ENCODE peak calls at places on chromosomes 1 and 21, in four cellular contexts. One of them, this sample, is unnamed. For H3K4me1 and H3K36me3, the result is how much of the 10 kb centered on the place peaks cover.

GRCh38 chr1:70499695-70500094 is 88.6 kb downstream of the CTH start:
- DNase-seq in HepG2: no peak
- DNase-seq in HCT116: no peak
- DNase-seq in K562: no peak
- DNase-seq in this sample: no peak

GRCh38 chr1:225767591-225768540 is 9.8 kb upstream of the SRP9 start:
- DNase-seq in K562: no peak
- DNase-seq in HCT116: no peak
- DNase-seq in HepG2: peak
- DNase-seq in this sample: no peak

GRCh38 chr1:155251566-155251965 is 3.7 kb downstream of the ENTREP3 start:
- DNase-seq in K562: no peak
- DNase-seq in HepG2: no peak
- DNase-seq in HCT116: no peak
- DNase-seq in this sample: no peak

GRCh38 chr1:152444045-152444444 is 30.0 kb upstream of the CRNN start:
- DNase-seq in K562: no peak
- DNase-seq in HCT116: no peak
- DNase-seq in HepG2: no peak
- DNase-seq in this sample: no peak

GRCh38 chr1:214476229-214476957 is 75.0 kb downstream of the PTPN14 start:
- DNase-seq in HCT116: peak
- DNase-seq in K562: no peak
- DNase-seq in HepG2: no peak
- DNase-seq in this sample: no peak

GRCh38 chr1:223731076-223731770 is 18.9 kb downstream of the CAPN2 start:
- DNase-seq in HCT116: no peak
- DNase-seq in K562: no peak
- DNase-seq in HepG2: no peak
- DNase-seq in this sample: no peak

GRCh38 chr1:49356594-49356993 is 579.9 kb upstream of the BEND5 start:
- DNase-seq in HCT116: no peak
- DNase-seq in K562: no peak
- DNase-seq in HepG2: no peak
- DNase-seq in this sample: no peak

GRCh38 chr1:247482747-247483146 is 24.8 kb upstream of the OR2B11 start:
- DNase-seq in HCT116: no peak
- DNase-seq in HepG2: no peak
- DNase-seq in K562: no peak
- DNase-seq in this sample: no peak

GRCh38 chr1:28507646-28508434 is 2.0 kb downstream of the RCC1 start:
- DNase-seq in K562: peak
- DNase-seq in HepG2: no peak
- DNase-seq in HCT116: no peak
- DNase-seq in this sample: no peak

GRCh38 chr1:10649484-10650201 is 146.8 kb downstream of the CASZ1 start:
- DNase-seq in HCT116: no peak
- DNase-seq in HepG2: no peak
- DNase-seq in K562: no peak
- DNase-seq in this sample: no peak

GRCh38 chr1:20430355-20431290 is 55.4 kb downstream of the CAMK2N1 start:
- DNase-seq in HepG2: peak
- DNase-seq in K562: peak
- DNase-seq in HCT116: no peak
- DNase-seq in this sample: no peak

GRCh38 chr21:34367320-34367935 is 3.6 kb downstream of the KCNE2 start:
- DNase-seq in HCT116: peak
- DNase-seq in K562: peak
- DNase-seq in HepG2: peak
- DNase-seq in this sample: peak

GRCh38 chr1:47758341-47759237 is 238.6 kb downstream of the TRABD2B start:
- DNase-seq in HepG2: no peak
- DNase-seq in HCT116: no peak
- DNase-seq in K562: no peak
- DNase-seq in this sample: no peak

GRCh38 chr1:75550559-75550958 is 60.4 kb downstream of the SLC44A5 start:
- DNase-seq in HepG2: no peak
- DNase-seq in K562: no peak
- DNase-seq in HCT116: no peak
- DNase-seq in this sample: no peak

GRCh38 chr1:165894591-165894990 is 67.2 kb downstream of the UCK2 start:
- DNase-seq in HepG2: no peak
- DNase-seq in K562: peak
- DNase-seq in HCT116: no peak
- DNase-seq in this sample: no peak

GRCh38 chr1:66383602-66384001 is 150.4 kb upstream of the SGIP1 start:
- DNase-seq in HCT116: no peak
- DNase-seq in K562: no peak
- DNase-seq in HepG2: no peak
- DNase-seq in this sample: no peak

GRCh38 chr1:66168919-66169725 is 364.8 kb upstream of the SGIP1 start:
- DNase-seq in K562: no peak
- DNase-seq in HCT116: peak
- DNase-seq in HepG2: no peak
- DNase-seq in this sample: no peak

GRCh38 chr1:179840107-179840506 is 37.5 kb downstream of the TOR1AIP2 start:
- DNase-seq in K562: no peak
- DNase-seq in HCT116: no peak
- DNase-seq in HepG2: no peak
- DNase-seq in this sample: no peak

GRCh38 chr1:233635765-233636502 is 22.0 kb downstream of the KCNK1 start:
- DNase-seq in HCT116: peak
- DNase-seq in HepG2: no peak
- DNase-seq in K562: peak
- DNase-seq in this sample: no peak

GRCh38 chr1:205298191-205298994 is 23.2 kb downstream of the NUAK2 start:
- DNase-seq in K562: no peak
- DNase-seq in HCT116: peak
- DNase-seq in HepG2: peak
- DNase-seq in this sample: peak

GRCh38 chr1:181425566-181425965 is 57.8 kb upstream of the CACNA1E start:
- DNase-seq in HepG2: no peak
- DNase-seq in HCT116: no peak
- DNase-seq in K562: no peak
- DNase-seq in this sample: no peak

GRCh38 chr1:90616395-90616794 is 100.7 kb downstream of the BARHL2 start:
- DNase-seq in HCT116: peak
- DNase-seq in HepG2: peak
- DNase-seq in K562: peak
- DNase-seq in this sample: no peak

GRCh38 chr1:41325801-41326200 is 35.4 kb upstream of the FOXO6 start:
- DNase-seq in HepG2: no peak
- DNase-seq in K562: no peak
- DNase-seq in HCT116: no peak
- DNase-seq in this sample: no peak

GRCh38 chr1:6412896-6413295 is 6.8 kb downstream of the HES2 start:
- DNase-seq in HCT116: no peak
- DNase-seq in HepG2: peak
- DNase-seq in K562: no peak
- DNase-seq in this sample: no peak

GRCh38 chr1:41366428-41367101 is 5.3 kb downstream of the FOXO6 start:
- DNase-seq in HepG2: no peak
- DNase-seq in K562: no peak
- DNase-seq in HCT116: no peak
- DNase-seq in this sample: no peak

GRCh38 chr1:2498648-2499047 is 22.6 kb downstream of the PLCH2 start:
- DNase-seq in HCT116: no peak
- DNase-seq in K562: no peak
- DNase-seq in HepG2: no peak
- DNase-seq in this sample: no peak

GRCh38 chr21:42190492-42190875 is 28.5 kb upstream of the ABCG1 start:
- DNase-seq in HepG2: no peak
- DNase-seq in K562: no peak
- DNase-seq in HCT116: no peak
- DNase-seq in this sample: no peak

GRCh38 chr1:203612932-203613682 is 13.5 kb upstream of the ATP2B4 start:
- DNase-seq in HCT116: no peak
- DNase-seq in HepG2: no peak
- DNase-seq in K562: peak
- DNase-seq in this sample: no peak

GRCh38 chr1:237470712-237471310 is 419.9 kb downstream of the ZP4 start:
- DNase-seq in K562: peak
- DNase-seq in HepG2: no peak
- DNase-seq in HCT116: no peak
- DNase-seq in this sample: no peak

GRCh38 chr1:206708882-206709281 is 24.2 kb downstream of the MAPKAPK2 start:
- DNase-seq in K562: no peak
- DNase-seq in HCT116: no peak
- DNase-seq in HepG2: no peak
- DNase-seq in this sample: no peak

GRCh38 chr1:232655041-232655745 is 25.3 kb upstream of the SIPA1L2 start:
- DNase-seq in HCT116: no peak
- DNase-seq in HepG2: no peak
- DNase-seq in K562: no peak
- DNase-seq in this sample: no peak

GRCh38 chr1:11178021-11179015 is 10.8 kb upstream of the ANGPTL7 start:
- DNase-seq in HepG2: no peak
- DNase-seq in K562: peak
- DNase-seq in HCT116: no peak
- DNase-seq in this sample: no peak

GRCh38 chr1:51627672-51628071 is 10.8 kb downstream of the OSBPL9 start:
- DNase-seq in HepG2: peak
- DNase-seq in K562: peak
- DNase-seq in HCT116: no peak
- DNase-seq in this sample: no peak

GRCh38 chr1:245987997-245988392 is 519.1 kb downstream of the SMYD3 start:
- DNase-seq in HCT116: no peak
- DNase-seq in K562: peak
- DNase-seq in HepG2: no peak
- DNase-seq in this sample: no peak

GRCh38 chr1:158798531-158798930 is 17.5 kb upstream of the OR6N2 start:
- DNase-seq in K562: no peak
- DNase-seq in HCT116: no peak
- DNase-seq in HepG2: no peak
- DNase-seq in this sample: no peak
- H3K4me1 ChIP-seq in K562: under half
- H3K4me1 ChIP-seq in HCT116: under half
- H3K4me1 ChIP-seq in HepG2: under half
- H3K4me1 ChIP-seq in this sample: under half

GRCh38 chr21:44323591-44323990 is 15.6 kb downstream of the CFAP410 start:
- DNase-seq in K562: no peak
- DNase-seq in HepG2: no peak
- DNase-seq in HCT116: no peak
- DNase-seq in this sample: no peak
- H3K36me3 ChIP-seq in K562: half or more
- H3K36me3 ChIP-seq in HepG2: under half
- H3K36me3 ChIP-seq in HCT116: under half
- H3K36me3 ChIP-seq in this sample: under half

DNA sequence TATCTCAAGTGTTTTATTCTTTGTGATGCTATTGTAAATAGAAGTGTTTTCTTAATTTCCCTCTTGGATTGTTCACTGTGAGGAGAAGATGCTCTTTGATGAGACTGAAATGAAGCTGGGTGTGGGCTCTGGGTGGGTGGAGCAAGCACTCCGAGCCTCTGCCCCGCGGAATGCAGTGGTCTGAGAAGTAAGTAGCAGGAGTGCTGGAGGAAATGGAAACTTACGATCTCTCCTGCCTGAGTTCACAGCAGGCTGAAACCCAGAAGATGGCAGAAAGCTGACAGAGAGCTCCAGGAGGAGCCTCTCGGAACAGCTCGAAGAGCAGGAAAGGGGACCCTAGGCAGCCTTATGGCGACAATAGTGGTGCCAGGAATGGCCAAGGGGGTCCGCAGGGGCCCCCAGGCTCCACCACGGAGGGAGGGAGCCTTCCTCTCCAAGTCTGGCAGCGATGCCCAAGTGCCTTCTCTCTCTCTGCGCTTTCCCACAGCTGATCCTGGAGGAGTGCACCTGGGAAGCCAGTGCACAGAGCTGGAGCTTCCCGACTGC is 126.8 kb upstream of the COL6A1 start:
- DNase-seq in HepG2: no peak
- DNase-seq in K562: no peak
- DNase-seq in HCT116: no peak
- DNase-seq in this sample: no peak
- TF ChIP-seq TCF7L2 in HepG2: no peak
- TF ChIP-seq TCF7L2 in K562: no peak
- TF ChIP-seq TCF7L2 in HCT116: no peak
- TF ChIP-seq TCF7L2 in this sample: no peak

GRCh38 chr1:116852910-116853309 is 56.8 kb upstream of the PTGFRN start:
- DNase-seq in HCT116: no peak
- DNase-seq in HepG2: no peak
- DNase-seq in K562: no peak
- DNase-seq in this sample: no peak
- H3K4me1 ChIP-seq in HCT116: under half
- H3K4me1 ChIP-seq in HepG2: under half
- H3K4me1 ChIP-seq in K562: under half
- H3K4me1 ChIP-seq in this sample: under half

DNA sequence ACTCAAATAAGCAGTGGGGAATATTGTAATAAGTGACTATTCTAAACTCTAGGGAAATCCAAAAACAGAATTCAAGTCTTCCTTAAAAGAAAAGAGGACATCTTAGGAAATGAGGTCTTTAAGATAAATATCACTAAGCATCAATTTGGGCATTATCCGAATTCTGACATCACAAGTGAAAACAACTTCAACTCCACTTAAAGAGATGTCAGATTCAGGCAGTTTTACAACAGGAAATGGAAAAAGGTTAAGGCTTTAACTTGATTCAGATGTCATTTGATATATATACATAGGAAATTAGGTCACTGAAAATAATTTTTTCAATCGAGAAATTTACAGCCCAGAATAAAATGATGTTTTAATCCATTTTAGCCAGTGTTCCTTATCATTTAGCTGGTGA is 435.4 kb downstream of the SETD4 start:
- DNase-seq in HepG2: no peak
- DNase-seq in HCT116: no peak
- DNase-seq in K562: no peak
- DNase-seq in this sample: no peak
- H3K36me3 ChIP-seq in HepG2: under half
- H3K36me3 ChIP-seq in HCT116: under half
- H3K36me3 ChIP-seq in K562: under half
- H3K36me3 ChIP-seq in this sample: under half

DNA sequence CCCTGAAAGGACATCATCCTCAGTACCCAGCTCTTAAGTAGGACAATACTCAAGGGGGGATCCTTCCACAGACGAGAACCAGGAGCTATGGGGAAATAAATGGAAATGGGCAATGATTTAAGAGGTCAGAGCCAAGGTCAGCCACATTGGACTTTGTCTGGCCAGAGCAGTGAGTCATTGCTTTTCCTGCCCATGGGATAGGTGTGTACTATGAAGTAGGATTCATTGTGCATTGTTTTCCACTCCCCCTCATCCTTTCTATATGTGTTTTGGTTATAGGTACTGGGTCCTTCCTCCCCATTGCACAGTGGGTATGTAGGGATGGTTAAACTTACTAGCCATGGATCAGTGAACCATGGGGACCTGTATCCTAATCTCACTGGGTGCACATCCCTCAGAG is 328.9 kb upstream of the USP25 start:
- DNase-seq in HepG2: peak
- DNase-seq in HCT116: no peak
- DNase-seq in K562: no peak
- DNase-seq in this sample: no peak
- TF ChIP-seq TCF7L2 in HepG2: no peak
- TF ChIP-seq TCF7L2 in HCT116: no peak
- TF ChIP-seq TCF7L2 in K562: no peak
- TF ChIP-seq TCF7L2 in this sample: no peak